ENCODE peak calls at places on chromosomes 1 and 21, in six cellular contexts. X, B, U, M, N and Q are unnamed samples.

GRCh38 chr1:204370176-204370575 is 10.4 kb upstream of the PLEKHA6 start:
- DNase-seq in M (no peak), U (no peak), B (no peak), X (no peak), N (no peak), Q (no peak)

GRCh38 chr1:161427733-161428516 is 60.2 kb upstream of the CFAP126 start:
- DNase-seq in B (no peak), U (no peak), X (peak; percentile 73), M (no peak), N (peak; percentile 68), Q (no peak)

GRCh38 chr1:52659851-52660596 is 27.1 kb downstream of the SHISAL2A start:
- DNase-seq in N (no peak), M (no peak), X (peak; percentile 49), B (no peak), U (no peak), Q (no peak)

GRCh38 chr21:38126677-38127271 is 130.0 kb upstream of the KCNJ15 start:
- DNase-seq in N (peak; percentile 33), B (peak; percentile 61), M (peak; percentile 48), U (no peak), X (peak; percentile 85), Q (peak; percentile 27)

GRCh38 chr1:9317591-9318331 is 25.1 kb downstream of the SPSB1 start:
- DNase-seq in N (peak; percentile 74), U (no peak), B (no peak), X (no peak), M (no peak), Q (no peak)

GRCh38 chr1:106120789-106121188 is 935.7 kb upstream of the PRMT6 start:
- DNase-seq in M (no peak), N (no peak), X (no peak), B (no peak), U (no peak), Q (no peak)

GRCh38 chr1:166910396-166910994 is 34.4 kb upstream of the TADA1 start:
- DNase-seq in N (peak; percentile 81), U (no peak), X (peak; percentile 89), B (peak; percentile 59), M (peak; percentile 54), Q (peak; percentile 74)

GRCh38 chr21:42553435-42553834 is 39.8 kb downstream of the SLC37A1 start:
- DNase-seq in N (no peak), X (no peak), B (no peak), M (no peak), U (peak; percentile 7), Q (no peak)

GRCh38 chr21:33368576-33368975 is 34.6 kb upstream of the IFNGR2 start:
- DNase-seq in X (no peak), U (peak; percentile 16), M (no peak), N (no peak), B (no peak), Q (no peak)

GRCh38 chr1:43348343-43348808 is 10.4 kb upstream of the CDC20 start:
- DNase-seq in U (no peak), M (no peak), X (no peak), N (no peak), B (no peak), Q (no peak)

GRCh38 chr1:196660272-196660671 is 8.4 kb downstream of the CFH start:
- DNase-seq in N (no peak), M (no peak), U (no peak), X (no peak), B (no peak), Q (no peak)
- H3K4me1 ChIP-seq in N (no peaks in the 10 kb centered on the region), M (no peaks in the 10 kb centered on the region), U (peaks cover 3% of the 10 kb centered on the region), X (no peaks in the 10 kb centered on the region), B (peaks cover 17% of the 10 kb centered on the region), Q (no peaks in the 10 kb centered on the region)

DNA sequence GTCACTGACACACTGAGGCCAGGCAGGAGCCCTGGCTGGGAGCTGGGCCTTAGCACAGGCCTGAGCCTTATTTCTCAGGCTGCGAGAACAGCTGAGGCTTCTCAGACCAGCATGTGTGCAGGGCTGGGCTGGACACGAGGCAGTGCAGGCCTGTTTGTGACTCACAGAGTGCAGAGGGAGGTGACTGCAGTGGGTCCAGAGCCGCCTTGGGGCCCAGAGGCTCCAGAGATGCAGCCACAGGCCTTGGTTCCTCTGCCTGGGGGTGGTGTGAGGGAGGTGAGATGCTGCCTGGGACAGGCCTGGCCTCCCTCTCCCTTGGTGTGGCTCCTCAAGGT is 61.2 kb upstream of the ETV3 start:
- DNase-seq in N (peak; percentile 19), U (no peak), B (no peak), X (no peak), M (no peak), Q (no peak)
- H3K36me3 ChIP-seq in N (no peaks in the 10 kb centered on the region), U (no peaks in the 10 kb centered on the region), B (no peaks in the 10 kb centered on the region), X (no peaks in the 10 kb centered on the region), M (no peaks in the 10 kb centered on the region), Q (no peaks in the 10 kb centered on the region)

GRCh38 chr1:201461783-201462441 is 7.1 kb downstream of the PHLDA3 start:
- DNase-seq in X (no peak), B (peak; percentile 77), U (peak; percentile 92), N (peak; percentile 99), M (no peak), Q (no peak)

GRCh38 chr1:201461193-201461657 is 7.8 kb downstream of the PHLDA3 start:
- DNase-seq in B (no peak), M (no peak), U (no peak), N (peak; percentile 98), X (no peak), Q (no peak)

GRCh38 chr1:201459052-201459451 is 9.9 kb downstream of the PHLDA3 start:
- DNase-seq in X (no peak), N (no peak), M (no peak), B (no peak), U (no peak), Q (no peak)

GRCh38 chr1:201460783-201461182 is 8.2 kb downstream of the PHLDA3 start:
- DNase-seq in M (no peak), X (no peak), U (no peak), B (no peak), N (no peak), Q (no peak)

GRCh38 chr1:201459775-201460174 is 9.2 kb downstream of the PHLDA3 start:
- DNase-seq in N (no peak), X (no peak), M (no peak), B (no peak), U (no peak), Q (no peak)
- H3K4me1 ChIP-seq in N (peaks cover 39% of the 10 kb centered on the region), X (peaks cover 13% of the 10 kb centered on the region), M (peaks cover 16% of the 10 kb centered on the region), B (peaks cover 98% of the 10 kb centered on the region), U (peaks cover 68% of the 10 kb centered on the region), Q (peaks cover 3% of the 10 kb centered on the region)

GRCh38 chr1:117952386-117952785 is 22.8 kb downstream of the WDR3 start:
- DNase-seq in M (no peak), X (no peak), N (no peak), U (no peak), B (no peak), Q (no peak)
- H3K36me3 ChIP-seq in M (peaks cover 10% of the 10 kb centered on the region), X (peaks cover 76% of the 10 kb centered on the region), N (peaks cover 29% of the 10 kb centered on the region), U (peaks cover 99% of the 10 kb centered on the region), B (peaks cover 86% of the 10 kb centered on the region), Q (peaks cover 89% of the 10 kb centered on the region)

DNA sequence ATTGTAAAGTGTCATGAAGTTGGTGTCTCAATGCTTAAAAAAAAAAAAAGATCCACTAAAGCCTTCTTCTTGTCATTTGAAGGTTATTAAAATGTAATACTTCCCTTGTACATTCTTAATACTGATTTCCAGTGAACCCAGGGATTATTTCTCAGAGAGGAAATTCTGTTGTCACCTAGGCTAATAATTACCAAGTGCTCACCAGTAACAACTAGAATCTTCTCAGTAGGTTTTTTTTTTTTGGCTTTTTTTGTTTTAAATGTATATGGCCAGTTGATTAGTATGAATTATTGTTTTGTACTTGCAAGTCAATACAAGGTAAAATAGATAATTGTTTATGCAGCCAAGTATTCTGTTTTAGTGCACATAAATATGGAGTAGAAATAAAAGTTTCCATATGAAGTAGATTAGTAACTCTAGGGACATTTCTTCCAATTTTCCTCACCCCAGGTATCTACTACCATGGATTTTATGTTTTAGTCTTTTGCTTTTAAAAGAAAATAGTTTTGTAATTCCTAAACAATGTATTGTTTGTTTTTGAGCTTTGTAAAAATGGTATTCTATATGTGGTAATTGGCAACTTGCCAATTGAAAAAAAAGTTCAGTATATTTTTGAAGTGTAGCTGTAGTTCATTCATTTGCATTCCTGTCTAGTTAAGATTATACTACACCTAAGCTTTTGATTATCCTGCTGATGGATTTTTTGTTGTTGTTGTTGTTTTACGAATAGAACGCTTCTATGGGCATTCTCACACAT is 21.9 kb downstream of the LAMC1 start:
- DNase-seq in X (no peak), B (no peak), U (no peak), M (no peak), N (no peak), Q (no peak)
- H3K4me1 ChIP-seq in X (peaks cover 5% of the 10 kb centered on the region), B (peaks cover 99% of the 10 kb centered on the region), U (peaks cover 46% of the 10 kb centered on the region), M (peaks cover 53% of the 10 kb centered on the region), N (peaks cover 20% of the 10 kb centered on the region), Q (peaks cover 27% of the 10 kb centered on the region)

GRCh38 chr1:78472851-78473496 is 17.8 kb upstream of the PTGFR start:
- DNase-seq in M (no peak), N (no peak), B (no peak), X (no peak), U (no peak), Q (no peak)

GRCh38 chr1:78474092-78474491 is 16.7 kb upstream of the PTGFR start:
- DNase-seq in X (no peak), M (no peak), U (no peak), N (no peak), B (no peak), Q (no peak)

GRCh38 chr1:78472251-78472620 is 18.5 kb upstream of the PTGFR start:
- DNase-seq in N (no peak), X (no peak), B (no peak), U (no peak), M (no peak), Q (no peak)

DNA sequence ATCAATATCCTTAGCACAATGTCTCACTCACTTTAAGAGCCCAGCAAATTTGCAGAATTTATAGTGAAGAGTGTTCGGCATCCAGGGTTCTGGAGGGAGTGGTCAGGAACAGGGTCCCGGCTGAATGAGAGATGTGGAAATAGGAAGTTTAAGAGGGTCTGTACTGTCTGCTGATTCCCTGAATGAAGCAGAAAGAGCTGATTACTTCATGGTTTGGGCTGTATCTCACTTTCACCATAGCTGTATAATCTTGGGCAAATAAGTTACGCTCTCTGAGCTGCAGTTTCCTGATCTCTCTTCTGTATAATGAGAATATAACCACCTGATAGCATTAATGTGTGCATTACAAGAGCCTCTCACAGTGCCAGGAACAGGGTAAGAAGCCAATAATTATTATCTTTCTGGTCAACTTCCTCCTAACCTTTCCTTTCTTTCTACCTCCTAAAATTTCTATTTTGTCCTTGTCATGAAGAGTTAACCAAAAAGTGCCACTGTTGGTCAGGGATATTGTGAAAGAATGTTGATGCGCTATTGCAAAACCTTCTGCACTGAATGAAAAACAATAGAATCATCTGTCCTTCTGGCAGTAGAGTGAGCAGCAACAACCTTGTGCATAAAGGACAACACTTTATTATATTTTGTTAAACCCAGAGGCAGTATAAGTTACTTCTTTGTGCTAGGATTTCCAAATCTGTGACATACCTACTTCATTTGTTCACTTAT is 14.7 kb upstream of the PTGFR start:
- DNase-seq in B (no peak), X (no peak), U (no peak), N (no peak), M (no peak), Q (no peak)
- H3K36me3 ChIP-seq in B (no peaks in the 10 kb centered on the region), X (no peaks in the 10 kb centered on the region), U (no peaks in the 10 kb centered on the region), N (no peaks in the 10 kb centered on the region), M (no peaks in the 10 kb centered on the region), Q (no peaks in the 10 kb centered on the region)